ENCODE peak calls at places on chromosomes 7 and 10, in five cellular contexts. L, T, E, I and H are unnamed samples.

GRCh38 chr7:5643280-5643679 is 138.2 kb downstream of the RNF216 start:
- DNase-seq in L (peak), T (peak), E (peak), I (no peak), H (no peak)

GRCh38 chr10:58334817-58335305 is at the start of gene UBE2D1:
- DNase-seq in L (peak), T (peak), E (peak), I (peak), H (peak)

GRCh38 chr10:115956225-115957009 is 316.6 kb downstream of the GFRA1 start:
- DNase-seq in L (no peak), T (peak), E (no peak), I (no peak), H (no peak)

GRCh38 chr10:71981024-71981867 is 17.1 kb downstream of the CHST3 start:
- DNase-seq in L (no peak), T (no peak), E (peak), I (no peak), H (no peak)

GRCh38 chr10:102334106-102334505 is 61.4 kb upstream of the NFKB2 start:
- DNase-seq in L (no peak), T (peak), E (no peak), I (no peak), H (no peak)

GRCh38 chr7:14962778-14963177 is 60.2 kb upstream of the DGKB start:
- DNase-seq in L (no peak), T (no peak), E (no peak), I (no peak), H (no peak)

GRCh38 chr7:44320794-44321371 is 4.5 kb downstream of the CAMK2B start:
- DNase-seq in L (no peak), T (no peak), E (no peak), I (no peak), H (no peak)

GRCh38 chr7:155998766-155999630 is 186.7 kb upstream of the SHH start:
- DNase-seq in L (no peak), T (no peak), E (no peak), I (no peak), H (no peak)

GRCh38 chr10:122157451-122157850 is 113.6 kb upstream of the BTBD16 start:
- DNase-seq in L (no peak), T (no peak), E (no peak), I (no peak), H (no peak)

GRCh38 chr10:59284111-59284975 is 78.0 kb downstream of the FAM13C start:
- DNase-seq in L (no peak), T (no peak), E (no peak), I (no peak), H (no peak)

GRCh38 chr7:148232784-148233183 is 357.8 kb upstream of the C7orf33 start:
- DNase-seq in L (no peak), T (no peak), E (no peak), I (no peak), H (no peak)

GRCh38 chr10:22992075-22992474 is 64.2 kb downstream of the ARMC3 start:
- DNase-seq in L (no peak), T (no peak), E (no peak), I (no peak), H (no peak)

GRCh38 chr10:7525314-7526016 is 114.6 kb upstream of the SFMBT2 start:
- DNase-seq in L (peak), T (peak), E (peak), I (peak), H (peak)

GRCh38 chr7:56121440-56121839 is 5.2 kb upstream of the NUPR2 start:
- DNase-seq in L (no peak), T (no peak), E (no peak), I (no peak), H (no peak)

GRCh38 chr7:64515330-64515729 is 47.5 kb downstream of the ZNF680 start:
- DNase-seq in L (no peak), T (peak), E (no peak), I (no peak), H (no peak)

GRCh38 chr10:83991986-83992753 is 147.1 kb upstream of the GHITM start:
- DNase-seq in L (peak), T (no peak), E (no peak), I (no peak), H (no peak)

GRCh38 chr10:119441151-119441821 is 101.2 kb downstream of the RGS10 start:
- DNase-seq in L (no peak), T (peak), E (no peak), I (no peak), H (no peak)

GRCh38 chr10:123381271-123381670 is 227.1 kb downstream of the BUB3 start:
- DNase-seq in L (no peak), T (peak), E (no peak), I (no peak), H (no peak)

GRCh38 chr7:96786998-96787395 is 77.4 kb upstream of the SEM1 start:
- DNase-seq in L (no peak), T (no peak), E (no peak), I (no peak), H (no peak)